ENCODE peak calls at places on chromosomes 16 and 17, in eight cellular contexts. H is Panc1, X is retinal pigment epithelial cell, T is fibroblast of the aortic adventitia, P is NCI-H82, O is neural progenitor cell, B is activated T-cell treated with anti-CD3 and anti-CD28 coated beads for 24 hours, Y is OCI-M1. Z is an unnamed sample.

GRCh38 chr17:1340371-1340770 is 59.7 kb downstream of the YWHAE start:
- DNase-seq in T (no peak), X (no peak), B (no peak), O (no peak), Y (no peak), H (no peak), P (no peak), Z (no peak)

GRCh38 chr17:58529275-58529674 is 14.8 kb upstream of the MTMR4 start:
- DNase-seq in T (no peak), P (no peak), Y (no peak), B (no peak), X (no peak), O (peak; percentile 16), H (no peak), Z (no peak)

GRCh38 chr17:48056879-48057278 is 8.7 kb downstream of the NFE2L1 start:
- DNase-seq in B (no peak), X (no peak), Y (no peak), T (no peak), O (no peak), H (no peak), P (no peak), Z (no peak)

GRCh38 chr17:49450735-49451134 is 36.1 kb upstream of the PHB1 start:
- DNase-seq in O (no peak), T (peak; percentile 4), H (no peak), B (no peak), P (no peak), Y (no peak), X (no peak), Z (no peak)

GRCh38 chr17:74453665-74454196 is 12.7 kb upstream of the CD300A start:
- DNase-seq in O (peak; percentile 97), T (no peak), H (no peak), B (no peak), X (no peak), P (no peak), Y (peak; percentile 85), Z (no peak)

GRCh38 chr16:79229371-79229770 is 371.2 kb downstream of the MAF start:
- DNase-seq in H (no peak), X (no peak), B (no peak), Y (no peak), O (no peak), P (no peak), T (no peak), Z (no peak)

GRCh38 chr17:4433515-4434031 is at the start of gene SPNS3:
- DNase-seq in O (no peak), T (no peak), P (no peak), X (no peak), Y (peak; percentile 27), H (no peak), B (peak; percentile 23), Z (no peak)

GRCh38 chr16:1938316-1938715 is 4.7 kb downstream of the MSRB1 start:
- DNase-seq in P (no peak), Y (no peak), X (no peak), T (no peak), O (no peak), B (no peak), H (no peak), Z (no peak)

GRCh38 chr16:78988361-78988992 is 612.1 kb downstream of the MAF start:
- DNase-seq in Y (peak; percentile 1), O (peak; percentile 60), B (no peak), T (no peak), P (peak; percentile 11), H (no peak), X (no peak), Z (no peak)

GRCh38 chr16:66263168-66263972 is 103.1 kb upstream of the CDH5 start:
- DNase-seq in X (no peak), Y (no peak), B (no peak), O (peak; percentile 18), P (peak; percentile 55), T (no peak), H (no peak), Z (no peak)

GRCh38 chr16:75000481-75001081 is 1.8 kb downstream of the ZNRF1 start:
- DNase-seq in P (peak; percentile 21), O (peak; percentile 27), H (no peak), X (no peak), T (peak; percentile 33), B (no peak), Y (no peak), Z (no peak)

GRCh38 chr17:49588312-49588711 is 12.6 kb downstream of the NXPH3 start:
- DNase-seq in X (no peak), H (no peak), B (no peak), O (no peak), T (no peak), Y (no peak), P (no peak), Z (no peak)

GRCh38 chr17:43840814-43841213 is 6.2 kb upstream of the CD300LG start:
- DNase-seq in B (no peak), H (no peak), O (peak; percentile 47), Y (peak; percentile 55), T (peak; percentile 37), P (peak; percentile 70), X (no peak), Z (peak; percentile 48)

GRCh38 chr16:17448640-17449638 is 21.8 kb downstream of the XYLT1 start:
- DNase-seq in X (no peak), Y (no peak), O (no peak), P (no peak), T (no peak), H (no peak), B (peak; percentile 17), Z (no peak)

Z was measured in amniotic epithelial cell.